ENCODE peak calls at places on chromosomes 13 and 19, in seven cellular contexts. L is GM10248; G is activated effector memory CD4-positive, alpha-beta T cell treated with Interleukin-2 at 50 U/mL for 16 hours; V is stimulated activated CD8-positive, alpha-beta memory T cell treated with anti-CD3 and anti-CD28 coated beads, Interleukin-4, amount 100 ng/mL, for 48 hours; K is left ventricle myocardium superior; E is 8988T; S is activated naive CD4-positive, alpha-beta T cell. C is an unnamed sample.

GRCh38 chr13:50483416-50483815 is 360.1 kb downstream of the DLEU7 start:
- DNase-seq in V (no peak), S (no peak), E (no peak), G (no peak), K (no peak), L (no peak), C (no peak)

GRCh38 chr13:54687173-54687572 is 1658.6 kb downstream of the OLFM4 start:
- DNase-seq in V (no peak), G (no peak), K (no peak), L (no peak), E (no peak), S (no peak), C (no peak)

GRCh38 chr13:53028637-53029121 is at the start of gene OLFM4:
- DNase-seq in G (no peak), V (no peak), K (no peak), L (no peak), E (no peak), S (no peak), C (no peak)

GRCh38 chr13:51728972-51729371 is 75.0 kb downstream of the DHRS12 start:
- DNase-seq in S (no peak), G (no peak), E (no peak), K (no peak), L (no peak), V (no peak), C (no peak)

GRCh38 chr19:46330319-46330918 is 16.5 kb upstream of the PPP5C start:
- DNase-seq in S (no peak), V (no peak), G (no peak), L (no peak), K (no peak), E (no peak), C (no peak)

GRCh38 chr13:21033224-21033855 is 28.0 kb downstream of the LATS2 start:
- DNase-seq in E (no peak), K (no peak), S (no peak), L (no peak), V (no peak), G (no peak), C (no peak)

GRCh38 chr13:108352599-108352998 is 83.1 kb downstream of the TNFSF13B start:
- DNase-seq in K (no peak), S (no peak), L (no peak), G (no peak), E (no peak), V (no peak), C (no peak)

GRCh38 chr13:97256343-97256783 is 34.2 kb downstream of the MBNL2 start:
- DNase-seq in G (no peak), L (no peak), E (no peak), V (no peak), S (no peak), K (no peak), C (no peak)

GRCh38 chr19:49857834-49858590 is 7.1 kb downstream of the PTOV1 start:
- DNase-seq in G (no peak), L (no peak), S (no peak), K (no peak), V (no peak), E (no peak), C (peak)

GRCh38 chr13:103866041-103866440 is 799.8 kb upstream of the SLC10A2 start:
- DNase-seq in L (no peak), V (no peak), S (no peak), G (no peak), K (no peak), E (no peak), C (no peak)

GRCh38 chr19:18763674-18764590 is 27.2 kb downstream of the COMP start:
- DNase-seq in E (no peak), L (no peak), K (no peak), V (peak), G (no peak), S (no peak), C (no peak)

GRCh38 chr13:79311456-79311855 is 94.6 kb downstream of the RBM26 start:
- DNase-seq in E (no peak), L (no peak), S (no peak), G (no peak), V (no peak), K (no peak), C (no peak)

GRCh38 chr19:17775991-17776803 is 18.7 kb upstream of the B3GNT3 start:
- DNase-seq in E (no peak), G (no peak), K (no peak), S (no peak), V (no peak), L (peak), C (no peak)

GRCh38 chr19:33904681-33905080 is 108.0 kb downstream of the KCTD15 start:
- DNase-seq in L (no peak), E (no peak), K (no peak), S (no peak), V (no peak), G (no peak), C (no peak)

GRCh38 chr19:18416778-18417249 is 2.4 kb upstream of the SSBP4 start:
- DNase-seq in S (no peak), G (peak), K (peak), L (peak), E (no peak), V (peak), C (peak)